ENCODE peak calls at places on chromosomes 12 and 14, in eight cellular contexts. T is spleen, K is esophagus squamous epithelium, Y is H1, A is IMR-90, G is HCT116, E is A549, R is heart left ventricle. B is an unnamed sample.

GRCh38 chr12:91926810-91927209 is 218.8 kb downstream of the BTG1 start:
- DNase-seq in A (peak), E (peak), T (no peak), K (no peak), R (no peak), Y (no peak), G (no peak), B (no peak)

GRCh38 chr12:11661491-11662085 is 12.1 kb downstream of the ETV6 start:
- DNase-seq in R (no peak), T (no peak), G (no peak), Y (no peak), A (no peak), K (no peak), E (no peak), B (no peak)

GRCh38 chr14:99143793-99144192 is 128.2 kb downstream of the BCL11B start:
- DNase-seq in G (peak), R (no peak), E (peak), A (no peak), T (no peak), K (no peak), Y (no peak), B (no peak)

GRCh38 chr14:79668941-79669340 is 542.4 kb downstream of the DIO2 start:
- DNase-seq in E (no peak), G (no peak), Y (no peak), R (no peak), A (no peak), K (no peak), T (no peak), B (no peak)

GRCh38 chr12:124451016-124451415 is 116.4 kb downstream of the NCOR2 start:
- DNase-seq in Y (no peak), E (no peak), R (peak), A (no peak), T (no peak), K (no peak), G (no peak), B (no peak)

GRCh38 chr12:104411826-104412626 is 44.7 kb upstream of the CHST11 start:
- DNase-seq in A (peak), T (no peak), G (no peak), E (no peak), R (no peak), K (no peak), Y (no peak), B (peak)

GRCh38 chr14:102007916-102008418 is 43.6 kb downstream of the DYNC1H1 start:
- DNase-seq in Y (no peak), E (no peak), T (no peak), G (no peak), R (no peak), K (no peak), A (no peak), B (no peak)

GRCh38 chr14:23067847-23068791 is 10.8 kb upstream of the CDH24 start:
- DNase-seq in R (no peak), Y (no peak), A (no peak), G (no peak), T (no peak), E (no peak), K (no peak), B (no peak)

GRCh38 chr12:124096869-124097434 is 123.9 kb downstream of the ZNF664 start:
- DNase-seq in A (no peak), E (no peak), T (no peak), G (no peak), K (no peak), Y (no peak), R (no peak), B (no peak)

GRCh38 chr12:121581681-121582439 is 1.0 kb upstream of the KDM2B start:
- DNase-seq in R (peak), A (peak), T (no peak), K (no peak), G (no peak), E (no peak), Y (no peak), B (no peak)

GRCh38 chr14:79412822-79413221 is 798.5 kb downstream of the DIO2 start:
- DNase-seq in E (no peak), Y (no peak), K (no peak), A (no peak), G (no peak), T (no peak), R (no peak), B (no peak)

GRCh38 chr12:111598637-111599458 is at the start of gene ATXN2:
- DNase-seq in T (peak), R (peak), E (no peak), A (no peak), Y (no peak), K (no peak), G (no peak), B (peak)

GRCh38 chr14:53840444-53840843 is 116.2 kb downstream of the BMP4 start:
- DNase-seq in A (no peak), R (no peak), K (no peak), Y (no peak), E (peak), T (no peak), G (peak), B (peak)

GRCh38 chr12:132460571-132460970 is 29.4 kb upstream of the FBRSL1 start:
- DNase-seq in T (no peak), E (peak), K (no peak), Y (no peak), A (no peak), G (no peak), R (no peak), B (no peak)

GRCh38 chr12:31234053-31234835 is 91.7 kb downstream of the SINHCAF start:
- DNase-seq in G (no peak), Y (no peak), T (no peak), E (no peak), A (no peak), K (no peak), R (no peak), B (no peak)

GRCh38 chr12:71755146-71755892 is 656 bp downstream of the RAB21 start:
- DNase-seq in E (peak), T (no peak), Y (no peak), G (no peak), R (peak), K (no peak), A (peak), B (peak)

GRCh38 chr12:132318135-132318534 is 11.3 kb downstream of the GALNT9 start:
- DNase-seq in K (no peak), T (peak), A (no peak), R (no peak), Y (no peak), E (no peak), G (no peak), B (no peak)

GRCh38 chr12:115174928-115175327 is 491.0 kb upstream of the TBX3 start:
- DNase-seq in Y (no peak), A (no peak), K (no peak), T (no peak), G (no peak), E (no peak), R (peak), B (no peak)

GRCh38 chr14:76424359-76424758 is 48.4 kb downstream of the ESRRB start:
- DNase-seq in E (peak), G (no peak), K (no peak), Y (no peak), R (no peak), T (no peak), A (no peak), B (no peak)

GRCh38 chr12:69154585-69155363 is 84.6 kb upstream of the CPSF6 start:
- DNase-seq in E (peak), K (no peak), G (peak), T (peak), A (peak), Y (peak), R (peak), B (no peak)

GRCh38 chr12:130249376-130249775 is 87.1 kb downstream of the FZD10 start:
- DNase-seq in G (no peak), K (no peak), Y (no peak), E (no peak), T (no peak), A (no peak), R (no peak), B (no peak)

GRCh38 chr12:25155031-25155576 is 39.9 kb downstream of the DNAI7 start:
- DNase-seq in Y (no peak), T (no peak), E (peak), R (no peak), A (peak), K (no peak), G (peak), B (peak)

GRCh38 chr14:76976623-76977005 is 51.9 kb downstream of the IRF2BPL start:
- DNase-seq in G (no peak), A (no peak), E (no peak), R (no peak), T (peak), Y (no peak), K (no peak), B (no peak)

GRCh38 chr12:90653051-90653450 is 301.9 kb downstream of the CCER1 start:
- DNase-seq in K (no peak), Y (no peak), G (no peak), T (peak), E (no peak), R (no peak), A (peak), B (no peak)

GRCh38 chr14:103188691-103189480 is 65.6 kb downstream of the TNFAIP2 start:
- DNase-seq in T (no peak), G (no peak), A (no peak), K (no peak), Y (no peak), E (peak), R (peak), B (no peak)

GRCh38 chr14:47790477-47790876 is 115.1 kb upstream of the MDGA2 start:
- DNase-seq in T (no peak), G (no peak), K (no peak), R (no peak), Y (no peak), E (no peak), A (no peak), B (no peak)

GRCh38 chr14:51836417-51836816 is 24.0 kb upstream of the GNG2 start:
- DNase-seq in R (no peak), T (no peak), A (no peak), E (no peak), K (no peak), Y (no peak), G (no peak), B (no peak)

GRCh38 chr14:83217492-83217891 is 1683.8 kb upstream of the SEL1L start:
- DNase-seq in A (peak), G (no peak), E (no peak), R (no peak), K (no peak), T (no peak), Y (no peak), B (no peak)

GRCh38 chr14:95267306-95267705 is 52.4 kb downstream of the CLMN start:
- DNase-seq in A (no peak), T (no peak), G (no peak), Y (no peak), E (no peak), K (no peak), R (no peak), B (no peak)
- TF ChIP-seq POLR2A in A (no peak), T (no peak), G (no peak), Y (no peak), E (no peak), K (no peak), R (no peak), B (no peak)

DNA sequence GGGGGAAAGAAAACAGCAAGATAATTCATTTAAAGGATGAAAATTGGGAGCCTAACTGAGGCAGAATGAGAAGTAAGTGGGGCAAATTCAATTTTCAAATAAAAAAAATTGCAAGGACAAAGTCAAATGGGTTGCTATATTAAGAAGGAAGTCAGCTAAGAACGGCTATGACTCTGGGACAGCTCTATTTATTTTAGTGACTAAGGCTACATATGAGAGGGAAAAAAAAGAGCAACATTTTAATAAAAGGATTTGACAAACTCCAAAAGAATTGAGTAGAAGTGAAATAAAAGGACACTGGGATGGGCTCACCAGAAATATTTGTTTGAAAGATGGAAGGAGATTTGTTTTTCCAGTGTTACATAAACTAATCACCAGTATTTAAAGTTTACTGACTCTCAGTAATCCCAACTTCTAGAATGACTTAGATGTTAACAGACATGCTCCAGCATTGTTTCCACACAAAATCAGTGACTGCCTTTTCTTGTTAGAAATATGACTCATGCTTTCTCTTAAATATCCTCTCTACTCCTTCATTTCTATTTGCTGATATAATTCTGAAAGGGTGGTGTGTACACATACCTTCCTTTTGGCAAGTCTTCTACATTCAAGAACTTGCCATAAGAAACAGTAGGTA is 198.5 kb downstream of the SLC25A21 start:
- DNase-seq in T (no peak), K (no peak), G (no peak), R (no peak), Y (no peak), A (peak), E (peak), B (no peak)
- TF ChIP-seq POLR2A in T (no peak), K (no peak), G (no peak), R (no peak), Y (no peak), A (no peak), E (no peak), B (no peak)

GRCh38 chr14:105891221-105891602 is 364.8 kb downstream of the TMEM121 start:
- DNase-seq in G (no peak), A (no peak), T (peak), K (no peak), E (no peak), Y (no peak), R (no peak), B (no peak)

GRCh38 chr14:105888151-105888550 is 361.8 kb downstream of the TMEM121 start:
- DNase-seq in Y (no peak), R (no peak), T (peak), K (no peak), A (no peak), G (no peak), E (no peak), B (no peak)

GRCh38 chr14:105888784-105889665 is 362.6 kb downstream of the TMEM121 start:
- DNase-seq in R (no peak), G (no peak), K (no peak), A (no peak), Y (no peak), E (no peak), T (peak), B (no peak)

GRCh38 chr14:105890474-105891220 is 364.3 kb downstream of the TMEM121 start:
- DNase-seq in G (no peak), R (no peak), A (no peak), T (peak), K (no peak), Y (no peak), E (no peak), B (no peak)

DNA sequence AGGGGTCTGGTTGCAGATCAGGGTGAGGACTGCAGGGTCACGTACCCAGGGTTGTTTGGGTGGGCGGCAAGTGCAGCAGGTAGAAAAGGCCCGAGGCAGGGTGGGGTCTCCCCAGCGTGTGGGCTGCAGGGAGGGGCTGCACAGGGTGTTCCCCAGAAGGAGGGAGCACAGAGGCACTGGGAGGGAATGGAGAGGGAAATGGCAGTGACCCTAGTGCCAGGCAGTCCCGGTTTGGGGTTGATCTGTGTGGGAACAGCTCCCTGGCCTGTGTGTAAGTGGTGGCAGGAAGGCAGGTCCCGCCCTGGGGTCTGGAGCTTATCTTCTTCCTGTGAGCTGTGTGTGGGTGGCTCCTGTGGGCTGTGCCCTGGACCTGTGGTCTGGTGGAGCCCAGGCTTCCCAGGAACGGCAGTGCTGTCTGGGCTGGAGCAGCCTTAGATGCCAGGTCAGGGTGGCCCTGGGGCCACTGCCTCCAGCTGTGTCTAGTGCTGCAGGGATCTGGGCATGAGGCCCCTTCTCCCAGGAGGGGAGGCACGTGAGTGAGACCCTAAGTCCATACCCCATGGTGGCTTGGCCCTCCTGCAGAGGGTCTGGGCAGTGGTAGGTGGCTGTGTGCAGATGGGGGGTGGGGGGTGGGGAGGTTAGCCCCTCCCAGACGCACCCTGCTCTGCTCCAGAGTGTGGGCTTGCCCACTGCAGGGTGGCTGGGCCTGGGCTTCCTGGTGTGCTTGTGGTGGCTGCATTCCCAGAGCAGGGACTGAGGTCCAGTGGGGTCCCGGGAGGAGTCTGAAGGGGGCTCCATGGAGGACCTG is 363.5 kb downstream of the TMEM121 start:
- DNase-seq in Y (no peak), T (peak), K (no peak), R (no peak), A (no peak), G (no peak), E (no peak), B (no peak)
- TF ChIP-seq POLR2A in Y (no peak), T (no peak), K (no peak), R (no peak), A (no peak), G (no peak), E (no peak), B (no peak)

GRCh38 chr12:89350661-89351488 is 1.4 kb downstream of the DUSP6 start:
- DNase-seq in A (no peak), E (no peak), K (no peak), T (peak), R (peak), Y (no peak), G (no peak), B (no peak)
- TF ChIP-seq POLR2A in A (peak), E (no peak), K (no peak), T (no peak), R (no peak), Y (no peak), G (no peak), B (no peak)

GRCh38 chr12:50764116-50764860 is 387 bp downstream of the ATF1 start:
- DNase-seq in G (no peak), E (peak), Y (no peak), T (peak), K (no peak), R (no peak), A (peak), B (peak)

GRCh38 chr12:50764861-50765324 is 992 bp downstream of the ATF1 start:
- DNase-seq in T (no peak), R (no peak), A (peak), Y (no peak), E (peak), K (no peak), G (no peak), B (peak)

GRCh38 chr12:50765325-50765911 is 1.5 kb downstream of the ATF1 start:
- DNase-seq in E (peak), G (no peak), K (no peak), A (peak), R (peak), T (no peak), Y (no peak), B (peak)

DNA sequence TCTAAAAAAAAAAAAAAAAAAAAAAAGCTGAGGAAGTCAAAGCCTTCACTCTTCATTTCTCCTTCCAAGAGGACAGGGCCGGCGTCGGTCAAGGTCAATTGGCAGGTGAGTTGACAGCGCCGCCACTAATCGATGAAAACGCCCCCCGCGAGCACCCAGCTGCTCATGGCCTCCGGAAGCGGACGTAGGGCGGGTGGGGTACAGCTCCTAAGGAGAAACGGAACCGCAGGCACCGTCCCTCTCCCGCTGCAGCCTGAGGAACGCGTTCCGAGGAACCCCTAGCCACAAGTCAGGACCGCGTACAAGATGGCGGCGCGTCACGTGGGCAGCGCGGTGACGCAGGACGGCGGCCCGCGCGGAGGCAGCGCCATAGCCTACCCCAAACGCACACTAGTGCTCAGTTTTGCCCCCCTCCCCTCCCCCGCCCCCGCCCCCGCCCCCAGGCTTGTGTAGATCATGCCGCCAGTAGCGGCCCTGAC is at the start of gene ATF1:
- DNase-seq in A (peak), Y (peak), G (peak), T (peak), E (peak), K (peak), R (peak), B (peak)
- TF ChIP-seq POLR2A in A (peak), Y (no peak), G (peak), T (no peak), E (peak), K (no peak), R (no peak), B (peak)

DNA sequence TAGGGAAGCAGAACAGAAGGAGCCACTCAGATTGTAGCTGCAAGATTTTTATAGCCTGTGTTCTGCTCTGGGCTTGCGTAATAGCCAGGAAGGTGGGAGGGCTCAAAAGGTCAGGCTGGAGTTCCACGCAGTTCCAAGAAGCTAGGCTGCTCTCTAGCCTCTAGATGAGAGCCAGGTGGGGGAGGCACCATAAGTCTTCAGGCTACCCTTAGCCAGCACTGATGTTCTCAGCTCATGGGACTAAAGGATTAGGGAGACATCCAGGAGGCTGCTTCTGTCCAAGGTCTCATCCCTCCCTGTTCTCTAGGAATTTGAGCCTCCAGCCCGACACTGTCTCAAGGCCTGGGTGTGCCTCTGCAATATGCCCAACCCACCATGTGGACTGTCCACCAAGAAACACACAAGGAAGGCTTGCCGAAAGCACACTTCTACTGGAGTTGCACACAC is 1.7 kb downstream of the LMBR1L start:
- DNase-seq in T (no peak), Y (no peak), A (peak), G (no peak), E (no peak), K (no peak), R (peak), B (no peak)
- TF ChIP-seq POLR2A in T (no peak), Y (no peak), A (no peak), G (no peak), E (no peak), K (no peak), R (no peak), B (no peak)

DNA sequence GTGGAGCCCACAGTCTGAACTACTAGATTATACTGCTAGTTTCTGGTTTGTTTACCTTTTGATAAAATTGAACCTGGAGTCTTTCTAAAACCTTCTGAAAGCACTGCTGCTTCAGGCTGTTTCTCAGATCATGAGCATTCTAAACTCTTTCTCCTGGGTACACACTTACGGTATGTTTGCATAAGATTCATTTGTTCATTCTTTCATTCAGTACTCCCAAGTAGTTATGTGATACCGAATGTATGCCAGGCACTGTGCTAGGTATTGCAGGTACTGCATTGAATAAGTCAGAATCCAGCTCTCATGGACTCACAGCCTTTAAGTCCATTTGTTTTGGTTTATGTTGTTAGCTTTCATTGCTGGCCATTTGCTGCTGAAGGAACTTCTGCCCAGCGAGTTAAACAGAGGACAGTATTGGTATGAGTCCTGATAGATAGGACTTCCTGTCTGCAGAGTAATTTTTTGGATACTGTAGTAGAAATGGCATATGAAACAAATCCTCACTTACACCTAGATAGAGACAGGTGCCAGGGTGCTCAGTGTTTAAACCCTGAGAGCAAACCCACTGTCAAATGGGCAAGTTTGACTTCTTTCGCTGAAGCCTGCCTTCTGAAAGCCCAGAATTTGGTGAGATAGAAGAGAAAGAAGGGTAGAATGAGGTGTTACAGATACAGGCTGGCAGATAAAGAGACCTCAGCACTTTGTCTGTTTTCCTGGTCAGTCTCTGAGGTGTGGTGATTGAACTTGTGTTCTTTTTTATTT is 2.1 kb downstream of the SUSD6 start:
- DNase-seq in A (no peak), R (no peak), T (no peak), K (no peak), E (no peak), Y (no peak), G (no peak), B (no peak)
- TF ChIP-seq POLR2A in A (no peak), R (no peak), T (no peak), K (no peak), E (no peak), Y (no peak), G (no peak), B (no peak)